ENCODE peak calls at places on chromosomes 11 and 22, in nine cellular contexts. J is GM23248; D is CD8-positive, alpha-beta memory T cell; S is right lobe of liver; V is mesendoderm; K is adipocyte; Y is neuronal stem cell; O is body of pancreas; R is IMR-90. B is an unnamed sample.

GRCh38 chr11:82556210-82556609 is 177.5 kb downstream of the FAM181B start:
- DNase-seq in J (no peak), D (no peak), S (no peak), V (no peak), K (no peak), Y (no peak), O (no peak), R (no peak), B (no peak)

GRCh38 chr11:8111636-8112035 is 30.6 kb downstream of the TUB start:
- DNase-seq in J (peak; percentile 9), D (no peak), S (no peak), V (no peak), K (peak; percentile 32), Y (no peak), O (no peak), R (no peak), B (no peak)

GRCh38 chr11:32706985-32707736 is 87.3 kb downstream of the CCDC73 start:
- DNase-seq in J (peak; percentile 85), D (no peak), S (no peak), V (no peak), K (peak; percentile 53), Y (no peak), O (no peak), R (peak; percentile 82), B (no peak)

GRCh38 chr22:42335839-42336378 is 65.5 kb upstream of the TCF20 start:
- DNase-seq in J (no peak), D (no peak), S (no peak), V (no peak), K (no peak), Y (no peak), O (peak; percentile 17), R (no peak), B (no peak)

GRCh38 chr22:40463727-40464126 is 93.3 kb downstream of the SGSM3 start:
- DNase-seq in J (no peak), D (peak; percentile 49), S (no peak), V (no peak), K (no peak), Y (no peak), O (no peak), R (no peak), B (no peak)

GRCh38 chr11:72160319-72160718 is 24.8 kb downstream of the FOLR3 start:
- DNase-seq in J (peak; percentile 43), D (no peak), S (no peak), V (no peak), K (peak; percentile 42), Y (no peak), O (no peak), R (peak; percentile 32), B (no peak)

GRCh38 chr11:975824-976223 is 50.2 kb downstream of the AP2A2 start:
- DNase-seq in J (peak; percentile 63), D (no peak), S (no peak), V (peak; percentile 85), K (no peak), Y (peak; percentile 29), O (no peak), R (peak; percentile 52), B (peak; percentile 78)

GRCh38 chr11:17267576-17267975 is 9.0 kb upstream of the NUCB2 start:
- DNase-seq in J (peak; percentile 81), D (no peak), S (no peak), V (peak; percentile 37), K (peak; percentile 68), Y (no peak), O (no peak), R (peak; percentile 33), B (no peak)

GRCh38 chr11:131744847-131745246 is 374.4 kb downstream of the NTM start:
- DNase-seq in J (peak; percentile 83), D (no peak), S (no peak), V (no peak), K (peak; percentile 36), Y (no peak), O (no peak), R (peak; percentile 97), B (no peak)

GRCh38 chr11:64447717-64448598 is 89.0 kb downstream of the RPS6KA4 start:
- DNase-seq in J (peak; percentile 49), D (no peak), S (peak; percentile 60), V (peak; percentile 15), K (peak; percentile 58), Y (no peak), O (peak; percentile 86), R (peak; percentile 7), B (no peak)

GRCh38 chr11:124441081-124441480 is 4.4 kb downstream of the OR8B8 start:
- DNase-seq in J (no peak), D (no peak), S (no peak), V (no peak), K (no peak), Y (no peak), O (no peak), R (no peak), B (no peak)

GRCh38 chr11:1234054-1234720 is 11.3 kb downstream of the MUC5B start:
- DNase-seq in J (no peak), D (no peak), S (peak; percentile 19), V (no peak), K (no peak), Y (no peak), O (no peak), R (no peak), B (no peak)

GRCh38 chr11:33721291-33721840 is 14.9 kb downstream of the CD59 start:
- DNase-seq in J (peak; percentile 85), D (no peak), S (no peak), V (no peak), K (peak; percentile 45), Y (no peak), O (no peak), R (peak; percentile 79), B (no peak)

DNA sequence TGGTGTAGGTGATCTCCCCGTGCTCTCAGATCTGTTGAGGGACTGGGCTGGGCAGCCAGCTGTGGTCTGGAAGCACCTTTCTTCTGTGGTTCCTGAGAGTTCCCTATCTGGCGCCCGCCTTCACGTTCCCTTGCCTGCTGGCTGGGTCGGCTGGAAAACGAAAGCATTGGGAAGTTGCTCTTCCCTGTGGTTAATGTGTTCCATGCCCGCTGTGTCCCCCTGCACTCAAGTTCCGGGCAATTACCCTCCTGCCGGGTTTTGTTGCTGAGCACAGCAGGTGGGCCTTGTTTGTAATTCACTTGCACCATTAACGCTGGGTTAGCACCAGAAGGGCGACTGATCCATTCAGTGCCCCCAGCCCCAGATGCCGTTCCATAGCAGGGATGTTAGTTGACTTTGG is 134.1 kb downstream of the GRIK4 start:
- DNase-seq in J (no peak), D (no peak), S (no peak), V (peak; percentile 83), K (no peak), Y (peak; percentile 51), O (no peak), R (no peak), B (peak; percentile 78)
- H3K4me1 ChIP-seq in J (no peaks in the 10 kb centered on the region), D (no peaks in the 10 kb centered on the region), S (no peaks in the 10 kb centered on the region), V (peaks cover 12% of the 10 kb centered on the region), K (no peaks in the 10 kb centered on the region), Y (peaks cover 20% of the 10 kb centered on the region), O (no peaks in the 10 kb centered on the region), R (no peaks in the 10 kb centered on the region), B (peaks cover 21% of the 10 kb centered on the region)

GRCh38 chr22:35229865-35230264 is 27.4 kb upstream of the HMGXB4 start:
- DNase-seq in J (no peak), D (no peak), S (no peak), V (no peak), K (no peak), Y (no peak), O (no peak), R (no peak), B (no peak)

GRCh38 chr22:35230839-35231584 is 26.3 kb upstream of the HMGXB4 start:
- DNase-seq in J (no peak), D (no peak), S (no peak), V (no peak), K (no peak), Y (no peak), O (no peak), R (no peak), B (no peak)

GRCh38 chr22:35231585-35232084 is 25.7 kb upstream of the HMGXB4 start:
- DNase-seq in J (peak; percentile 64), D (peak; percentile 51), S (peak; percentile 54), V (peak; percentile 88), K (peak; percentile 57), Y (peak; percentile 70), O (peak; percentile 75), R (peak; percentile 55), B (peak; percentile 83)

GRCh38 chr22:35227248-35227647 is 30.0 kb upstream of the HMGXB4 start:
- DNase-seq in J (no peak), D (no peak), S (no peak), V (peak; percentile 85), K (no peak), Y (no peak), O (no peak), R (no peak), B (no peak)

GRCh38 chr22:35230417-35230816 is 26.9 kb upstream of the HMGXB4 start:
- DNase-seq in J (no peak), D (no peak), S (no peak), V (no peak), K (no peak), Y (no peak), O (no peak), R (no peak), B (no peak)
- H3K4me3 ChIP-seq in J (no peak overlapping the region), D (no peak overlapping the region), S (no peak overlapping the region), V (no peak overlapping the region), K (no peak overlapping the region), Y (no peak overlapping the region), O (no peak overlapping the region), R (no peak overlapping the region), B (no peak overlapping the region)

GRCh38 chr11:65558002-65558784 is at the start of gene LTBP3:
- DNase-seq in J (peak; percentile 90), D (peak; percentile 45), S (peak; percentile 82), V (peak; percentile 71), K (peak; percentile 91), Y (no peak), O (peak; percentile 86), R (peak; percentile 71), B (peak; percentile 69)
- H3K4me1 ChIP-seq in J (peaks cover 47% of the 10 kb centered on the region), D (peaks cover 59% of the 10 kb centered on the region), S (peaks cover 5% of the 10 kb centered on the region), V (peaks cover 9% of the 10 kb centered on the region), K (peaks cover 46% of the 10 kb centered on the region), Y (peaks cover 38% of the 10 kb centered on the region), O (peaks cover 52% of the 10 kb centered on the region), R (peaks cover 43% of the 10 kb centered on the region), B (peaks cover 40% of the 10 kb centered on the region)

DNA sequence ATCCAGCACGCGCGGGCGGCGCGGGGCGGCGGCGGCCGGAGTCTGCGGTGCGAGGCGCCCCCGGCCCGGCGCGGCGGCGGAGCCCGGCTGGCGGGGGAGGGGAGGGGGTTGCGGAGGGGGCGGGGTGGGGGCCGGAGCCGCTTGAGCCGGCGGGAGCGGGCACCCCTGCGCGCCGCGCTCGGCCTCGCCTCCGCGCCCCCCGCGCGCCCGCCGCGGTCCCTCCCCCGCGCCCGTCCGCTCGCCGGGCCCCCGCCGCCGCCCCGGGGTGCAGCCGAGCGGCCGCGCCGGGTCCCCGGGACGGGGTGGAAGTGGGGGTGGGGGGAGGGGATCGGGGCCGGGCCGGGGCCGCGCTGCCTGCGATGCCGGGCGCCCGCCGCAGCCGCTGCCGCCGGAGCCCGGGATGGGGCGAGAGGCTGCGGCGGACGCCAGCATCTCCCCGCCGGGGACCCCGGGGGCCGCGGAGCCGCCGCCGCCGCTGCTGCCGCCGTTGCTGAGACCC is 284 bp downstream of the MGAT3 start:
- DNase-seq in J (no peak), D (no peak), S (no peak), V (no peak), K (peak; percentile 24), Y (no peak), O (no peak), R (no peak), B (peak; percentile 66)
- H3K4me3 ChIP-seq in J (no peak overlapping the region), D (no peak overlapping the region), S (no peak overlapping the region), V (no peak overlapping the region), K (peak overlapping the region; percentile 58), Y (peak overlapping the region; percentile 68), O (no peak overlapping the region), R (peak overlapping the region; percentile 28), B (peak overlapping the region; percentile 85)

GRCh38 chr11:119928047-119928446 is 199.0 kb upstream of the NECTIN1 start:
- DNase-seq in J (no peak), D (no peak), S (no peak), V (peak; percentile 53), K (no peak), Y (no peak), O (no peak), R (no peak), B (no peak)
- H3K4me1 ChIP-seq in J (no peaks in the 10 kb centered on the region), D (no peaks in the 10 kb centered on the region), S (no peaks in the 10 kb centered on the region), V (no peaks in the 10 kb centered on the region), K (no peaks in the 10 kb centered on the region), Y (no peaks in the 10 kb centered on the region), O (no peaks in the 10 kb centered on the region), R (no peaks in the 10 kb centered on the region), B (no peaks in the 10 kb centered on the region)

B was measured in neural progenitor cell.